ENCODE peak calls at places on chromosomes 12 and 14, in four cellular contexts. One of them, this sample, is unnamed.

GRCh38 chr14:51852541-51852940 is 7.9 kb upstream of the GNG2 start:
- DNase-seq in ovary: no peak
- DNase-seq in SK-N-SH: no peak
- DNase-seq in left lung: no peak
- DNase-seq in this sample: peak

GRCh38 chr12:91493308-91493707 is 310.7 kb upstream of the DCN start:
- DNase-seq in ovary: no peak
- DNase-seq in SK-N-SH: no peak
- DNase-seq in left lung: no peak
- DNase-seq in this sample: no peak

GRCh38 chr14:65502676-65503124 is 90.2 kb downstream of the FUT8 start:
- DNase-seq in ovary: no peak
- DNase-seq in SK-N-SH: no peak
- DNase-seq in left lung: no peak
- DNase-seq in this sample: peak

GRCh38 chr12:64335886-64336466 is 54.6 kb downstream of the C12orf56 start:
- DNase-seq in ovary: no peak
- DNase-seq in SK-N-SH: no peak
- DNase-seq in left lung: no peak
- DNase-seq in this sample: no peak

GRCh38 chr12:46453428-46453827 is 80.9 kb upstream of the SLC38A2 start:
- DNase-seq in ovary: no peak
- DNase-seq in SK-N-SH: no peak
- DNase-seq in left lung: no peak
- DNase-seq in this sample: no peak

GRCh38 chr12:179131-179884 is 34.6 kb downstream of the SLC6A12 start:
- DNase-seq in ovary: no peak
- DNase-seq in SK-N-SH: no peak
- DNase-seq in left lung: no peak
- DNase-seq in this sample: no peak

GRCh38 chr14:83172363-83172762 is 1638.7 kb upstream of the SEL1L start:
- DNase-seq in ovary: no peak
- DNase-seq in SK-N-SH: no peak
- DNase-seq in left lung: no peak
- DNase-seq in this sample: no peak

GRCh38 chr12:112480931-112481330 is 62.2 kb downstream of the PTPN11 start:
- DNase-seq in ovary: no peak
- DNase-seq in SK-N-SH: no peak
- DNase-seq in left lung: no peak
- DNase-seq in this sample: no peak

GRCh38 chr14:100761481-100761880 is 34.8 kb downstream of the DLK1 start:
- DNase-seq in ovary: no peak
- DNase-seq in SK-N-SH: no peak
- DNase-seq in left lung: no peak
- DNase-seq in this sample: peak

GRCh38 chr12:45050331-45050750 is 558 bp downstream of the DBX2 start:
- DNase-seq in ovary: no peak
- DNase-seq in SK-N-SH: no peak
- DNase-seq in left lung: no peak
- DNase-seq in this sample: no peak

GRCh38 chr12:19110541-19110940 is 19.0 kb upstream of the PLEKHA5 start:
- DNase-seq in ovary: no peak
- DNase-seq in SK-N-SH: no peak
- DNase-seq in left lung: no peak
- DNase-seq in this sample: no peak

GRCh38 chr12:113055594-113056380 is 743 bp upstream of the DTX1 start:
- DNase-seq in ovary: no peak
- DNase-seq in SK-N-SH: no peak
- DNase-seq in left lung: no peak
- DNase-seq in this sample: no peak

GRCh38 chr12:52836491-52837175 is 2.5 kb upstream of the KRT79 start:
- DNase-seq in ovary: no peak
- DNase-seq in SK-N-SH: no peak
- DNase-seq in left lung: no peak
- DNase-seq in this sample: no peak

GRCh38 chr14:76591270-76591669 is 170.0 kb upstream of the VASH1 start:
- DNase-seq in ovary: no peak
- DNase-seq in SK-N-SH: no peak
- DNase-seq in left lung: no peak
- DNase-seq in this sample: no peak

GRCh38 chr14:104657563-104658324 is 31.7 kb upstream of the INF2 start:
- DNase-seq in ovary: no peak
- DNase-seq in SK-N-SH: no peak
- DNase-seq in left lung: no peak
- DNase-seq in this sample: no peak

GRCh38 chr12:104280703-104281458 is 22.7 kb upstream of the EID3 start:
- DNase-seq in ovary: no peak
- DNase-seq in SK-N-SH: no peak
- DNase-seq in left lung: no peak
- DNase-seq in this sample: no peak

GRCh38 chr14:76484355-76484754 is 108.4 kb downstream of the ESRRB start:
- DNase-seq in ovary: no peak
- DNase-seq in SK-N-SH: no peak
- DNase-seq in left lung: no peak
- DNase-seq in this sample: no peak

GRCh38 chr12:85985996-85986395 is 111.9 kb downstream of the NTS start:
- DNase-seq in ovary: no peak
- DNase-seq in SK-N-SH: no peak
- DNase-seq in left lung: no peak
- DNase-seq in this sample: no peak

GRCh38 chr12:116057356-116057755 is 220.1 kb downstream of the MED13L start:
- DNase-seq in ovary: no peak
- DNase-seq in SK-N-SH: no peak
- DNase-seq in left lung: no peak
- DNase-seq in this sample: no peak

GRCh38 chr14:93219103-93219726 is 12.2 kb downstream of the UBR7 start:
- DNase-seq in ovary: no peak
- DNase-seq in SK-N-SH: peak
- DNase-seq in left lung: peak
- DNase-seq in this sample: peak

GRCh38 chr14:62289471-62289870 is 527.3 kb downstream of the SNAPC1 start:
- DNase-seq in ovary: no peak
- DNase-seq in SK-N-SH: no peak
- DNase-seq in left lung: no peak
- DNase-seq in this sample: no peak

GRCh38 chr14:68674538-68675232 is 118.2 kb downstream of the ZFP36L1 start:
- DNase-seq in ovary: no peak
- DNase-seq in SK-N-SH: no peak
- DNase-seq in left lung: no peak
- DNase-seq in this sample: no peak

GRCh38 chr14:92514844-92515509 is 1.4 kb downstream of the RIN3 start:
- DNase-seq in ovary: no peak
- DNase-seq in SK-N-SH: no peak
- DNase-seq in left lung: no peak
- DNase-seq in this sample: no peak

GRCh38 chr12:3119745-3120660 is 42.8 kb downstream of the TSPAN9 start:
- DNase-seq in ovary: peak
- DNase-seq in SK-N-SH: peak
- DNase-seq in left lung: no peak
- DNase-seq in this sample: peak

GRCh38 chr12:19530631-19531020 is 91.3 kb downstream of the AEBP2 start:
- DNase-seq in ovary: no peak
- DNase-seq in SK-N-SH: no peak
- DNase-seq in left lung: no peak
- DNase-seq in this sample: no peak

GRCh38 chr12:92304335-92305066 is 158.9 kb upstream of the BTG1 start:
- DNase-seq in ovary: no peak
- DNase-seq in SK-N-SH: no peak
- DNase-seq in left lung: no peak
- DNase-seq in this sample: no peak

DNA sequence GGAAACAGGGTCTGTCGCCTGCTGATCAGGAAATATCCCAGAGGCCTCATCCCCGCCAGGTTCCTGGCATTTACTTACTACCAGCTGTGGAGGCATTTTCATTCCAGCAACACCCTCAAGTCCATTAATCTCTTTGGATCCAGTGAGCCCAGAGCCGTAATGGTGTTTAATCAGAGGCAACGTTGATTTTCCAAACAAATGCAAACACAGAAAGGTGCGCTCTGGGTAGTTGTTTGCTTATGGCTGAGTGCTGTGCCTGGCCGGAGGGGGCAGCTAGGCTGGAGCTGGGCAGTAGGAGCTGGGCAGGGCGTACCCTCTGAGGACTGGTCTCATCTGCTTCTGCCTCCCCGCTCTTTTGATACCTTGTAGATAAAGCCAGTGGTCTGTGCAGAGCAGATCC is 110.6 kb downstream of the ADCK1 start:
- DNase-seq in ovary: no peak
- DNase-seq in SK-N-SH: no peak
- DNase-seq in left lung: no peak
- DNase-seq in this sample: no peak
- H3K27ac ChIP-seq in ovary: no peak
- H3K27ac ChIP-seq in SK-N-SH: no peak
- H3K27ac ChIP-seq in left lung: no peak
- H3K27ac ChIP-seq in this sample: no peak

GRCh38 chr12:38547586-38547985 is 231.0 kb downstream of the ALG10B start:
- DNase-seq in ovary: no peak
- DNase-seq in SK-N-SH: no peak
- DNase-seq in left lung: no peak
- DNase-seq in this sample: no peak
- H3K27ac ChIP-seq in ovary: no peak
- H3K27ac ChIP-seq in SK-N-SH: no peak
- H3K27ac ChIP-seq in left lung: no peak
- H3K27ac ChIP-seq in this sample: no peak

DNA sequence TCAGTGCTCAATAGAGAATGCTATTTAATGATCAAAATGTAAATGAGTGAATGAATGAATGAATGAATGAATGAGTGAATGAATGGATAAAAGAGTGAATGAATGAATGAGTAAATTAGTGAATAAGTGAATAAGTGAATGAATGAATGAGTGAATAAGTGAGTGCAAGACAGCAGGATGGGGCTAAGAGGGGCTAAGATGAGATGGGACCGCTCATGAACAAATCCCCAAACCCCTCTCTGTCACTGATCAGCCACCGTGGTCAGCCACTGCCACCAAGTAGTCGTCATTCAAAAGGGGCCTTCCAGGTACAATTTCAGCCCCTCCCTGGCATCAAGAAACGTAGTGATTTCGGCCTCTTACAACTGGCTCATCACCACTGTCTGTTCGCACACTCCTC is 79.2 kb downstream of the BCL11B start:
- DNase-seq in ovary: no peak
- DNase-seq in SK-N-SH: no peak
- DNase-seq in left lung: no peak
- DNase-seq in this sample: no peak
- H3K27ac ChIP-seq in ovary: no peak
- H3K27ac ChIP-seq in SK-N-SH: no peak
- H3K27ac ChIP-seq in left lung: no peak
- H3K27ac ChIP-seq in this sample: no peak

GRCh38 chr12:12665194-12665593 is 30.8 kb downstream of the GPR19 start:
- DNase-seq in ovary: no peak
- DNase-seq in SK-N-SH: no peak
- DNase-seq in left lung: no peak
- DNase-seq in this sample: no peak

GRCh38 chr12:12661086-12661485 is 34.9 kb downstream of the GPR19 start:
- DNase-seq in ovary: no peak
- DNase-seq in SK-N-SH: no peak
- DNase-seq in left lung: no peak
- DNase-seq in this sample: no peak

GRCh38 chr12:12655061-12655460 is 40.9 kb downstream of the GPR19 start:
- DNase-seq in ovary: no peak
- DNase-seq in SK-N-SH: no peak
- DNase-seq in left lung: no peak
- DNase-seq in this sample: no peak

GRCh38 chr12:12663644-12664294 is 32.2 kb downstream of the GPR19 start:
- DNase-seq in ovary: no peak
- DNase-seq in SK-N-SH: no peak
- DNase-seq in left lung: no peak
- DNase-seq in this sample: no peak

DNA sequence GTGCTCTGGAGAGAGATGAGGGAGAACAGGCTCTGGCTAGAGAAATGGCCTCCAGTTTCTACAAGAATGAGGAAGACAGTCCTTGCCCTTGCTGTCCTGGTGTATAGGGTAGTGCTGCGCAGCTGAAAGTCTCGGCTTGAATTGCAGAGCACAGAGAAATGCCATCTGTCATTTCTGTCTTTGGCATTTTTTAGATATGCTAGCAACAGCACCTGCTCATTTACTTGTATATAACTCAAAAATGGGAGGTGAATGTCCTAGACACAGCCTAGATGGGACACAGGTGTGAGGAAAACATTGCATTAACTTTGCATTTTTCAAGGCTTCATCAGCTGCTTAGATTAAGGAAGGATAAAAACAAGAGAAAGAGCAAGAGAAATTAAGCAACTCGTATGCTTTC is 35.8 kb downstream of the GPR19 start:
- DNase-seq in ovary: no peak
- DNase-seq in SK-N-SH: no peak
- DNase-seq in left lung: no peak
- DNase-seq in this sample: no peak
- H3K27ac ChIP-seq in ovary: no peak
- H3K27ac ChIP-seq in SK-N-SH: no peak
- H3K27ac ChIP-seq in left lung: no peak
- H3K27ac ChIP-seq in this sample: no peak

GRCh38 chr12:48019639-48020265 is 15.5 kb upstream of the COL2A1 start:
- DNase-seq in ovary: no peak
- DNase-seq in SK-N-SH: no peak
- DNase-seq in left lung: no peak
- DNase-seq in this sample: no peak

GRCh38 chr12:48022676-48023385 is 18.6 kb upstream of the COL2A1 start:
- DNase-seq in ovary: no peak
- DNase-seq in SK-N-SH: no peak
- DNase-seq in left lung: no peak
- DNase-seq in this sample: no peak

GRCh38 chr12:48023386-48023785 is 19.1 kb upstream of the COL2A1 start:
- DNase-seq in ovary: no peak
- DNase-seq in SK-N-SH: no peak
- DNase-seq in left lung: no peak
- DNase-seq in this sample: peak

GRCh38 chr12:48022180-48022521 is 17.9 kb upstream of the COL2A1 start:
- DNase-seq in ovary: no peak
- DNase-seq in SK-N-SH: no peak
- DNase-seq in left lung: no peak
- DNase-seq in this sample: no peak

DNA sequence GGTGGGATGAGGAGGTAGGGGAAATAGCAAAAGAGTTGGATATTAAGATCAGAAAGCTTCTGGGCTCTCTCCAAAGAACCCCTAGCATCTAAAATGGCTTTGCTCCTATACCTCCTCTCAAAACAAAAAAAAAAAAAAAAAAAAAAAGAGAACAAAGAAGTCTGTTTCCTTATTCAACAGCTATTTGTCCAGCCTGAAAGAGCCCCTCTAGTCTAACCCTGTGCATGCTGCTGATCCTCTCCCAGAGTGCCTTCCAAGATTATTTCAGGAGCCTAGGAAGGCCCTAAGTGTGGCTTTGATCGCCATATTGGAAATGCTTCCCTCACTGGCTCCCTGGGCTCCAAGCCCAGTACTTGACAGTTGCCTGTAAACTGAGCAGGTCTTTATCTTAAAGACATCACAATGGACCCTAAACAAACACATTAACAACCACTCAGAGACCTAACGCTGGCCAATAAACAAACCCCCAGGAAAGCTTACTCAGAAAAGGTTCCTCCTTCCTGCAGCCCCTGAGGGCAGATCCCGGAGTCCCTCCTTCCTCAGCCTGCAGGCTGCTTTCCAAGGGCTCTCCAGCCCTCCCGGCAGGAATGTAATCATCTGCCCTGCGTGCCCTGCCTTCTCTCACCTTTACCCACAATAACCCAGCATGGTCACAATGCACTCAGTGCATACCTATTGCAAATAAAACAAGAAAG is 17.4 kb upstream of the COL2A1 start:
- DNase-seq in ovary: no peak
- DNase-seq in SK-N-SH: no peak
- DNase-seq in left lung: peak
- DNase-seq in this sample: no peak
- H3K27ac ChIP-seq in ovary: no peak
- H3K27ac ChIP-seq in SK-N-SH: no peak
- H3K27ac ChIP-seq in left lung: no peak
- H3K27ac ChIP-seq in this sample: no peak

This sample was measured in cardiac muscle cell.